ENCODE peak calls at places on chromosomes 6 and 20, in six cellular contexts. Q is IMR-90; U is stimulated activated CD4-positive, alpha-beta T cell treated with anti-CD3 and anti-CD28 coated beads, Interleukin-12 subunit alpha, Interleukin-12 subunit beta, amount 100 ng/mL, for 48 hours; I is T-helper 2 cell; J is immature natural killer cell; L is GDM1. G is an unnamed sample.

GRCh38 chr6:166904101-166904746 is 52.1 kb downstream of the RNASET2 start:
- DNase-seq in I (no peak), L (no peak), J (no peak), U (no peak), Q (peak; percentile 12), G (peak; percentile 87)

GRCh38 chr6:119129968-119130484 is 51.6 kb upstream of the FAM184A start:
- DNase-seq in I (no peak), Q (peak; percentile 76), L (no peak), U (no peak), J (no peak), G (no peak)

GRCh38 chr20:62696431-62696957 is 12.1 kb upstream of the NTSR1 start:
- DNase-seq in U (no peak), J (no peak), L (no peak), I (no peak), Q (no peak), G (no peak)

GRCh38 chr6:126475449-126475848 is 135.5 kb downstream of the CENPW start:
- DNase-seq in U (no peak), I (no peak), Q (peak; percentile 2), L (no peak), J (no peak), G (no peak)

GRCh38 chr6:150735340-150735851 is 130.1 kb upstream of the MTHFD1L start:
- DNase-seq in I (no peak), L (no peak), U (no peak), J (no peak), Q (no peak), G (no peak)

GRCh38 chr6:40188931-40189330 is 254.7 kb upstream of the MOCS1 start:
- DNase-seq in L (no peak), I (no peak), U (no peak), J (no peak), Q (no peak), G (no peak)

GRCh38 chr6:125868996-125869395 is 78.2 kb downstream of the NCOA7 start:
- DNase-seq in L (no peak), I (no peak), U (no peak), Q (no peak), J (no peak), G (peak; percentile 6)

GRCh38 chr20:23005761-23006160 is 29.4 kb upstream of the SSTR4 start:
- DNase-seq in I (no peak), J (no peak), U (no peak), Q (no peak), L (no peak), G (no peak)

GRCh38 chr20:8853805-8854338 is 215.0 kb upstream of the PLCB4 start:
- DNase-seq in I (no peak), Q (peak; percentile 84), L (peak; percentile 24), J (peak; percentile 24), U (no peak), G (peak; percentile 65)

GRCh38 chr6:71279321-71279720 is 9.3 kb upstream of the OGFRL1 start:
- DNase-seq in U (no peak), J (no peak), L (no peak), I (no peak), Q (no peak), G (no peak)

GRCh38 chr20:46959081-46959692 is 64.5 kb downstream of the EYA2 start:
- DNase-seq in Q (peak; percentile 99), L (no peak), U (no peak), I (no peak), J (no peak), G (peak; percentile 94)

GRCh38 chr20:49147269-49147668 is 40.9 kb downstream of the STAU1 start:
- DNase-seq in L (no peak), J (no peak), I (no peak), Q (no peak), U (no peak), G (no peak)

GRCh38 chr6:169955796-169956493 is 204.5 kb downstream of the ERMARD start:
- DNase-seq in J (no peak), I (no peak), Q (no peak), L (no peak), U (no peak), G (peak; percentile 14)

GRCh38 chr20:36175016-36175415 is 20.5 kb downstream of the EPB41L1 start:
- DNase-seq in I (no peak), U (no peak), Q (peak; percentile 68), L (no peak), J (no peak), G (peak; percentile 75)

GRCh38 chr20:17911927-17912326 is 56.7 kb downstream of the SNX5 start:
- DNase-seq in U (no peak), L (no peak), J (no peak), Q (no peak), I (no peak), G (no peak)

GRCh38 chr6:71476371-71476770 is 187.8 kb downstream of the OGFRL1 start:
- DNase-seq in I (no peak), L (no peak), Q (no peak), U (no peak), J (no peak), G (no peak)

GRCh38 chr6:48113130-48113529 is 2.1 kb upstream of the PTCHD4 start:
- DNase-seq in J (no peak), I (no peak), L (no peak), U (no peak), Q (no peak), G (no peak)

GRCh38 chr20:50540620-50541605 is 30.7 kb downstream of the PTPN1 start:
- DNase-seq in Q (peak; percentile 93), I (no peak), U (no peak), L (no peak), J (no peak), G (peak; percentile 79)

GRCh38 chr6:107800564-107801164 is 23.4 kb downstream of the SCML4 start:
- DNase-seq in L (no peak), U (no peak), Q (no peak), J (no peak), I (no peak), G (peak; percentile 81)

GRCh38 chr6:75281643-75282042 is 2.9 kb downstream of the TMEM30A start:
- DNase-seq in I (no peak), L (no peak), U (no peak), J (no peak), Q (no peak), G (no peak)

GRCh38 chr20:58366016-58366415 is 23.0 kb upstream of the VAPB start:
- DNase-seq in L (no peak), U (peak; percentile 23), J (no peak), I (no peak), Q (no peak), G (no peak)